ENCODE peak calls at places on chromosomes 6 and 20, in eight cellular contexts. Z is cardiac muscle cell; Y is BE2C; X is GM23338; C is astrocyte of the spinal cord; T is effector memory CD4-positive, alpha-beta T cell; W is adipocyte; F is body of pancreas. Q is an unnamed sample.

GRCh38 chr6:94238868-94239267 is 819.5 kb upstream of the EPHA7 start:
- DNase-seq in Z (no peak), X (no peak), T (no peak), C (no peak), Y (no peak), W (no peak), F (no peak), Q (no peak)

GRCh38 chr6:148367418-148368024 is 24.9 kb downstream of the SASH1 start:
- DNase-seq in C (peak), Y (no peak), Z (no peak), F (peak), W (peak), X (peak), T (no peak), Q (no peak)

GRCh38 chr6:12371151-12371550 is 81.0 kb downstream of the EDN1 start:
- DNase-seq in Y (no peak), X (no peak), W (no peak), C (no peak), T (no peak), F (no peak), Z (no peak), Q (no peak)

GRCh38 chr6:30889921-30890645 is 5.8 kb downstream of the DDR1 start:
- DNase-seq in W (no peak), F (no peak), Z (no peak), Y (peak), X (no peak), C (peak), T (no peak), Q (no peak)

GRCh38 chr6:7541175-7542064 is at the start of gene DSP:
- DNase-seq in Z (peak), W (peak), F (peak), Y (no peak), T (no peak), X (peak), C (peak), Q (peak)

GRCh38 chr20:56986931-56987720 is 279.3 kb downstream of the BMP7 start:
- DNase-seq in X (no peak), T (no peak), F (no peak), C (no peak), Y (no peak), Z (no peak), W (no peak), Q (no peak)

GRCh38 chr6:166023273-166023989 is 144.2 kb downstream of the TBXT start:
- DNase-seq in F (no peak), C (no peak), Z (no peak), W (no peak), X (no peak), T (no peak), Y (no peak), Q (no peak)

GRCh38 chr6:62808575-62809293 is 402.5 kb upstream of the FKBP1C start:
- DNase-seq in C (no peak), X (no peak), Y (no peak), Z (peak), F (peak), T (no peak), W (no peak), Q (no peak)

GRCh38 chr20:40009542-40009941 is 679.5 kb downstream of the MAFB start:
- DNase-seq in T (no peak), F (no peak), Y (no peak), X (no peak), Z (no peak), C (no peak), W (peak), Q (no peak)

GRCh38 chr6:71043902-71044301 is 87.0 kb upstream of the B3GAT2 start:
- DNase-seq in C (no peak), W (no peak), Y (no peak), Z (no peak), F (no peak), T (no peak), X (peak), Q (no peak)

GRCh38 chr6:408599-409102 is 17.1 kb downstream of the IRF4 start:
- DNase-seq in T (no peak), X (peak), Y (peak), F (peak), W (peak), Z (peak), C (peak), Q (no peak)

GRCh38 chr6:44271406-44271723 is 1.1 kb downstream of the TMEM151B start:
- DNase-seq in X (no peak), Y (no peak), T (no peak), F (no peak), Z (no peak), W (no peak), C (no peak), Q (no peak)
- H3K4me3 ChIP-seq in X (peak), Y (peak), T (no peak), F (no peak), Z (no peak), W (no peak), C (no peak), Q (no peak)

DNA sequence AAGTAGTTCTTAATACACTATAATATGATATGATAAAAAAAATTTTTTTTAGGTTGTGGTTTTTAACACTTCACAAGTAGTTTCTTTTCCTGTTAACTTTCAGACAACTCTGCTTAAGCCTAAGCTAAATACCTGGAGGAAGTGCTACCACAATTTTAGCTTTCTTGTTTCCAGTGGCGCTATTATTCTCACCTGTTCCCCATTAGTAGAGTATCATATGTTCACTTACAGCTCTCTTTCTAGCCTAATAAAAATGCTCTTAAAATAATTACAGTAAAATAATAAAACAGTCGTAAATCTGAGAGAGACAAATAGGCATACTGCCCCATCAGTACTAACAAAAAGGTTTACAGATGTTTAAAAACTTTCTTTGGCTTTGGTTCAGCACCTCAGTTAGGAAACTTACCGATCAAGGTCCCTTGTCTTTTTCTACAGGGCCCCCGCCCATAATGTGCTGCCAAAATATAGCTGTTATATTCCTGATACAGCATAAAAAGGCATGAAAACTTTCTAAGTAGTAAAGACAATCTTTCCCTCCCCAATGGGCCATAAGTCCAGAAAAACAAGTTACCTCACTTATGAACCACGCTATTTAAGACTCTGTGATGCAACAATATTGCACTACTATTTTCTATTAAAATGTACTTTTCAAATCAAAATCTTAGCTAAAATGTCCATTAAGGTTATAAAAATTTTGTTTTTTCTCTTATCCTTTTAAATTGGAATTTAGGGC is 57.9 kb downstream of the SESN1 start:
- DNase-seq in W (no peak), Z (no peak), C (no peak), T (no peak), F (no peak), Y (no peak), X (no peak), Q (no peak)
- H3K4me3 ChIP-seq in W (no peak), Z (no peak), C (no peak), T (peak), F (no peak), Y (no peak), X (no peak), Q (no peak)

GRCh38 chr6:116388924-116389323 is 18.2 kb downstream of the DSE start:
- DNase-seq in Z (no peak), T (no peak), W (no peak), F (no peak), C (no peak), Y (no peak), X (no peak), Q (no peak)
- H3K4me3 ChIP-seq in Z (no peak), T (no peak), W (no peak), F (no peak), C (no peak), Y (no peak), X (no peak), Q (no peak)

DNA sequence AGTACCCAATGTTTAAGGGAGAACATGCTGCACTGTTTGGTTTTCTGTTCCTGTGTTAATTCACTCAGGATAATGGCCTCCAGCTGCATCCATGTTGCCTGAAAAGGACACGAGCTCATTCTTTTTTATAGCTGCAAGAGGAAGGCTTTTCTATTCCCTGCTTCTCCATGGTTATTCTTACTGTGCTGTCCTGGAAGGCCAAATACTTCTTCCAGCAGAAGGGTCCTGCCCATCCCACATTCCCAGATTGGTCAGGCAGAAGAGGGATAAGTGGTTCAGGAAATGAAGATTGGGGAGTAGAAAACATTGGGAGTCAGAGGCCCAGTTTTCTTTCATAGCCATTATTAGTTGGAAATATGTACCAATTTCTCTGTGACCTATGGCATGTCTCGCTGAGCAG is 122.4 kb downstream of the TCP11 start:
- DNase-seq in C (no peak), T (no peak), X (no peak), F (no peak), Y (no peak), W (no peak), Z (no peak), Q (no peak)
- H3K4me3 ChIP-seq in C (no peak), T (no peak), X (no peak), F (no peak), Y (no peak), W (no peak), Z (no peak), Q (peak)

GRCh38 chr6:163837681-163838431 is 423.3 kb downstream of the QKI start:
- DNase-seq in Y (no peak), C (no peak), X (no peak), Z (no peak), W (no peak), F (no peak), T (no peak), Q (no peak)
- H3K4me3 ChIP-seq in Y (no peak), C (no peak), X (no peak), Z (no peak), W (peak), F (no peak), T (no peak), Q (no peak)

GRCh38 chr20:50513169-50514034 is 3.2 kb downstream of the PTPN1 start:
- DNase-seq in Z (no peak), F (no peak), Y (no peak), X (no peak), T (no peak), C (peak), W (peak), Q (no peak)

GRCh38 chr20:50510706-50511401 is 671 bp downstream of the PTPN1 start:
- DNase-seq in W (no peak), F (peak), C (no peak), X (peak), Z (peak), Y (peak), T (no peak), Q (no peak)

GRCh38 chr20:50512323-50512722 is 2.1 kb downstream of the PTPN1 start:
- DNase-seq in Z (no peak), X (no peak), C (no peak), T (no peak), Y (no peak), F (no peak), W (no peak), Q (no peak)

GRCh38 chr20:50508171-50508761 is 1.9 kb upstream of the PTPN1 start:
- DNase-seq in T (no peak), F (no peak), X (peak), Y (no peak), C (no peak), Z (peak), W (no peak), Q (no peak)

GRCh38 chr20:50509923-50510705 is at the start of gene PTPN1:
- DNase-seq in C (peak), F (peak), X (peak), Y (peak), T (peak), Z (peak), W (peak), Q (peak)
- H3K4me3 ChIP-seq in C (peak), F (peak), X (peak), Y (peak), T (peak), Z (peak), W (peak), Q (peak)

DNA sequence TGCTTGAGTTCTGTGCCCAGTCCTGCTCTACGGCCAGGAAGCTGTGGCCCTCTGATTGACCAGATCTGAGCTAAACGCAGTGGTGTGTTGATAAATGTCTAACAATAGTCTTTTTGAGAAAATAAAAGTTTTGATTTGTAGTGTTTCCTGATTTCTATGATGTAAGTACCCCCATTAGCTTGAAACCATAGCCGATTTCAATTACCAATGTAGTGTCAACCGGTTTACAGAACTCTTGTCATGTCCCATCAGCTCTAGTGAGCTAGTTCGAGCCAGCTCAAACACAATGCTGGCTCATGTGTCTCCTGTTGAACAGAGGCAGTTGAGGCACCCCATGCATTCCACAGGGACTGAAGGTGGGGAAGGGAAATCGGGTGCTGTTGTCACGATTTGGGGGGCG is 56.7 kb upstream of the ZMYND8 start:
- DNase-seq in Z (no peak), F (no peak), T (no peak), Y (no peak), W (no peak), C (no peak), X (no peak), Q (no peak)
- H3K4me3 ChIP-seq in Z (no peak), F (no peak), T (no peak), Y (no peak), W (no peak), C (no peak), X (no peak), Q (no peak)

DNA sequence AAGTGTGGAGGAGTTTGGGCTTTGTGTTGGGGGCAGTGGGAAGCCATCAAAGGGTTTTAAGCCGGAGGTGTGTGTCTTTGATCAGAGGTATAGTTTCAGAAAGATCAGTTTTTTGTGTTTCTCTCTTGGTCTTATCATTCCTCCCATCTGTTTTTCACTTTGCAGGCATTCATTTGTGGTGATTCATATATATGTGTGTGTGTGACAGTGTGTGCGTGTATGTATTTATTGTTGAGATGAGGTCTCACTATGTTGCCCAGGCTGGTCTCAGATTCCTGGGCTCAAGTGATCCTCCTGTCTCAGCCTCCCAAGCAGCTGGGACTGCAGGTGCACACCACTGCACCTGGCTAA is 11.1 kb upstream of the SERINC3 start:
- DNase-seq in X (no peak), Z (no peak), C (no peak), W (peak), F (no peak), Y (no peak), T (no peak), Q (no peak)
- H3K4me3 ChIP-seq in X (peak), Z (peak), C (no peak), W (peak), F (no peak), Y (no peak), T (no peak), Q (peak)

Q was measured in stomach.